ENCODE peak calls at places on chromosomes 2 and 18, in four cellular contexts. One of them, this sample, is unnamed.

GRCh38 chr2:23988371-23988770 is 21.5 kb upstream of the MFSD2B start:
- DNase-seq in ELR: peak
- DNase-seq in Calu3: no peak
- DNase-seq in endothelial cell: no peak
- DNase-seq in this sample: no peak

GRCh38 chr2:159249955-159250723 is 36.4 kb downstream of the WDSUB1 start:
- DNase-seq in Calu3: peak
- DNase-seq in ELR: peak
- DNase-seq in endothelial cell: no peak
- DNase-seq in this sample: peak

GRCh38 chr2:198657520-198658121 is 800.1 kb downstream of the SATB2 start:
- DNase-seq in Calu3: peak
- DNase-seq in ELR: peak
- DNase-seq in endothelial cell: peak
- DNase-seq in this sample: peak

GRCh38 chr2:62305421-62306176 is 109.7 kb downstream of the B3GNT2 start:
- DNase-seq in ELR: no peak
- DNase-seq in endothelial cell: peak
- DNase-seq in Calu3: no peak
- DNase-seq in this sample: no peak

GRCh38 chr2:236309669-236310029 is 45.4 kb upstream of the ASB18 start:
- DNase-seq in ELR: peak
- DNase-seq in Calu3: peak
- DNase-seq in endothelial cell: peak
- DNase-seq in this sample: peak

GRCh38 chr2:64636105-64636873 is 17.4 kb downstream of the SERTAD2 start:
- DNase-seq in endothelial cell: no peak
- DNase-seq in ELR: no peak
- DNase-seq in Calu3: no peak
- DNase-seq in this sample: no peak

GRCh38 chr2:231197741-231198290 is 615 bp upstream of the ARMC9 start:
- DNase-seq in Calu3: no peak
- DNase-seq in ELR: peak
- DNase-seq in endothelial cell: no peak
- DNase-seq in this sample: no peak

GRCh38 chr2:189102735-189103134 is 76.8 kb downstream of the COL5A2 start:
- DNase-seq in endothelial cell: no peak
- DNase-seq in ELR: no peak
- DNase-seq in Calu3: no peak
- DNase-seq in this sample: no peak

GRCh38 chr2:735670-736218 is 58.5 kb upstream of the TMEM18 start:
- DNase-seq in ELR: no peak
- DNase-seq in endothelial cell: no peak
- DNase-seq in Calu3: no peak
- DNase-seq in this sample: no peak

GRCh38 chr18:10368456-10369453 is 85.7 kb upstream of the APCDD1 start:
- DNase-seq in Calu3: no peak
- DNase-seq in endothelial cell: no peak
- DNase-seq in ELR: no peak
- DNase-seq in this sample: no peak